ENCODE peak calls at places on chromosomes 3 and 15, in nine cellular contexts. J, E, C, L, U, G, Y, K and Q are unnamed samples.

GRCh38 chr3:79019137-79019923 is 748.5 kb downstream of the ROBO1 start:
- DNase-seq in J (no peak), E (peak), C (peak), L (peak), U (peak), G (peak), Y (no peak), K (peak), Q (no peak)

GRCh38 chr3:125032100-125032643 is 23.6 kb downstream of the HEG1 start:
- DNase-seq in J (no peak), E (peak), C (peak), L (no peak), U (peak), G (no peak), Y (no peak), K (no peak), Q (no peak)

GRCh38 chr3:53023072-53023823 is 22.6 kb downstream of the SFMBT1 start:
- DNase-seq in J (no peak), E (no peak), C (no peak), L (peak), U (no peak), G (no peak), Y (no peak), K (no peak), Q (no peak)

GRCh38 chr3:168165390-168166269 is 69.9 kb upstream of the GOLIM4 start:
- DNase-seq in J (no peak), E (peak), C (peak), L (peak), U (peak), G (peak), Y (no peak), K (no peak), Q (no peak)

GRCh38 chr3:5122741-5123706 is 932 bp downstream of the ARL8B start:
- DNase-seq in J (no peak), E (peak), C (peak), L (peak), U (peak), G (peak), Y (peak), K (peak), Q (peak)

GRCh38 chr15:89578146-89578545 is 2.9 kb downstream of the TICRR start:
- DNase-seq in J (no peak), E (no peak), C (no peak), L (no peak), U (no peak), G (no peak), Y (no peak), K (no peak), Q (no peak)

GRCh38 chr3:11131371-11131770 is 22.9 kb upstream of the HRH1 start:
- DNase-seq in J (no peak), E (no peak), C (no peak), L (peak), U (no peak), G (no peak), Y (no peak), K (no peak), Q (no peak)

GRCh38 chr15:85542895-85543331 is 162.5 kb downstream of the AKAP13 start:
- DNase-seq in J (no peak), E (no peak), C (no peak), L (no peak), U (no peak), G (no peak), Y (no peak), K (no peak), Q (no peak)

GRCh38 chr3:99789322-99789721 is 28.3 kb upstream of the CMSS1 start:
- DNase-seq in J (no peak), E (no peak), C (peak), L (peak), U (peak), G (peak), Y (no peak), K (no peak), Q (no peak)

GRCh38 chr3:196996454-196997265 is 28.0 kb upstream of the PIGZ start:
- DNase-seq in J (no peak), E (peak), C (no peak), L (no peak), U (peak), G (no peak), Y (no peak), K (no peak), Q (no peak)